ENCODE peak calls at places on chromosomes 3 and 15, in seven cellular contexts. B is K562, J is HCT116, Z is SK-N-SH, T is GM12878, N is HepG2, Q is H1. A is an unnamed sample.

GRCh38 chr15:54273928-54274327 is 295.7 kb downstream of the UNC13C start:
- DNase-seq in B (no peak), J (no peak), Z (peak), T (no peak), N (no peak), Q (no peak), A (no peak)

GRCh38 chr15:72312605-72313447 is 7.1 kb downstream of the CELF6 start:
- DNase-seq in B (peak), J (peak), Z (peak), T (no peak), N (peak), Q (peak), A (peak)

GRCh38 chr3:189966843-189967242 is 153.9 kb downstream of the P3H2 start:
- DNase-seq in B (no peak), J (no peak), Z (no peak), T (no peak), N (no peak), Q (no peak), A (no peak)

GRCh38 chr15:78685157-78685830 is 44.3 kb upstream of the CHRNB4 start:
- DNase-seq in B (no peak), J (no peak), Z (peak), T (no peak), N (no peak), Q (peak), A (no peak)

GRCh38 chr3:66242788-66243463 is 22.1 kb downstream of the SLC25A26 start:
- DNase-seq in B (no peak), J (no peak), Z (no peak), T (no peak), N (no peak), Q (no peak), A (no peak)

GRCh38 chr15:52103217-52104207 is 9.1 kb downstream of the BCL2L10 start:
- DNase-seq in B (no peak), J (peak), Z (no peak), T (peak), N (peak), Q (no peak), A (no peak)

GRCh38 chr3:178170698-178171535 is 365.3 kb upstream of the KCNMB2 start:
- DNase-seq in B (peak), J (no peak), Z (peak), T (no peak), N (no peak), Q (no peak), A (no peak)

GRCh38 chr15:68478853-68479252 is 46.9 kb upstream of the ITGA11 start:
- DNase-seq in B (no peak), J (no peak), Z (no peak), T (no peak), N (no peak), Q (no peak), A (no peak)

GRCh38 chr15:47932829-47933696 is 187.7 kb upstream of the SLC24A5 start:
- DNase-seq in B (no peak), J (no peak), Z (no peak), T (no peak), N (no peak), Q (no peak), A (no peak)

GRCh38 chr3:68878322-68878721 is 54.0 kb downstream of the TAFA4 start:
- DNase-seq in B (peak), J (no peak), Z (peak), T (no peak), N (peak), Q (no peak), A (no peak)

GRCh38 chr3:76028816-76029215 is 243.5 kb upstream of the ZNF717 start:
- DNase-seq in B (no peak), J (no peak), Z (no peak), T (no peak), N (no peak), Q (no peak), A (no peak)

GRCh38 chr3:168096210-168096795 is 579 bp upstream of the GOLIM4 start:
- DNase-seq in B (peak), J (peak), Z (peak), T (peak), N (peak), Q (no peak), A (peak)

GRCh38 chr3:196754215-196754937 is 14.7 kb downstream of the PAK2 start:
- DNase-seq in B (no peak), J (no peak), Z (peak), T (no peak), N (peak), Q (no peak), A (peak)

GRCh38 chr15:56035166-56035565 is 41.8 kb upstream of the NEDD4 start:
- DNase-seq in B (no peak), J (no peak), Z (no peak), T (no peak), N (no peak), Q (no peak), A (no peak)

GRCh38 chr3:8593022-8593817 is 51.4 kb downstream of the SSUH2 start:
- DNase-seq in B (no peak), J (no peak), Z (no peak), T (no peak), N (no peak), Q (peak), A (no peak)

GRCh38 chr15:88543065-88543776 is 3.3 kb downstream of the DET1 start:
- DNase-seq in B (no peak), J (no peak), Z (no peak), T (no peak), N (no peak), Q (no peak), A (no peak)

GRCh38 chr15:62287066-62287857 is 122.2 kb upstream of the C2CD4B start:
- DNase-seq in B (no peak), J (no peak), Z (no peak), T (no peak), N (no peak), Q (no peak), A (no peak)

GRCh38 chr15:61159901-61160300 is 69.2 kb downstream of the RORA start:
- DNase-seq in B (no peak), J (no peak), Z (no peak), T (no peak), N (no peak), Q (no peak), A (no peak)

GRCh38 chr15:39167114-39168058 is 413.5 kb upstream of the THBS1 start:
- DNase-seq in B (no peak), J (no peak), Z (no peak), T (no peak), N (peak), Q (no peak), A (no peak)

GRCh38 chr3:37348736-37349396 is 174.5 kb upstream of the LRRFIP2 start:
- DNase-seq in B (no peak), J (no peak), Z (no peak), T (no peak), N (no peak), Q (no peak), A (no peak)

GRCh38 chr3:187742351-187743171 is 2.7 kb downstream of the BCL6 start:
- DNase-seq in B (no peak), J (no peak), Z (no peak), T (no peak), N (no peak), Q (no peak), A (peak)

GRCh38 chr15:101492752-101493692 is 3.5 kb upstream of the PCSK6 start:
- DNase-seq in B (no peak), J (no peak), Z (no peak), T (no peak), N (no peak), Q (peak), A (peak)

GRCh38 chr3:54053201-54053600 is 69.2 kb upstream of the CACNA2D3 start:
- DNase-seq in B (no peak), J (no peak), Z (no peak), T (no peak), N (no peak), Q (no peak), A (no peak)

GRCh38 chr3:95460274-95460673 is 1354.1 kb upstream of the EPHA6 start:
- DNase-seq in B (no peak), J (no peak), Z (peak), T (no peak), N (no peak), Q (no peak), A (no peak)

GRCh38 chr3:160224811-160225180 is 426 bp upstream of the C3orf80 start:
- DNase-seq in B (no peak), J (no peak), Z (no peak), T (no peak), N (no peak), Q (peak), A (no peak)

GRCh38 chr15:73150831-73151230 is 98.6 kb downstream of the NEO1 start:
- DNase-seq in B (no peak), J (no peak), Z (no peak), T (no peak), N (no peak), Q (no peak), A (peak)

GRCh38 chr15:83570756-83571155 is 83.2 kb upstream of the ADAMTSL3 start:
- DNase-seq in B (no peak), J (no peak), Z (no peak), T (no peak), N (no peak), Q (no peak), A (no peak)

GRCh38 chr3:65807225-65807624 is 231.5 kb downstream of the MAGI1 start:
- DNase-seq in B (no peak), J (no peak), Z (no peak), T (no peak), N (no peak), Q (no peak), A (no peak)

GRCh38 chr3:12046406-12046805 is 42.2 kb downstream of the SYN2 start:
- DNase-seq in B (no peak), J (peak), Z (peak), T (no peak), N (no peak), Q (no peak), A (peak)

GRCh38 chr15:83422090-83422489 is 25.1 kb upstream of the SH3GL3 start:
- DNase-seq in B (no peak), J (no peak), Z (no peak), T (no peak), N (no peak), Q (no peak), A (no peak)

GRCh38 chr15:32870240-32871033 is 152.6 kb downstream of the GREM1 start:
- DNase-seq in B (peak), J (peak), Z (no peak), T (peak), N (no peak), Q (no peak), A (no peak)

GRCh38 chr3:53828581-53828980 is 17.6 kb downstream of the CHDH start:
- DNase-seq in B (no peak), J (no peak), Z (no peak), T (no peak), N (no peak), Q (no peak), A (no peak)

DNA sequence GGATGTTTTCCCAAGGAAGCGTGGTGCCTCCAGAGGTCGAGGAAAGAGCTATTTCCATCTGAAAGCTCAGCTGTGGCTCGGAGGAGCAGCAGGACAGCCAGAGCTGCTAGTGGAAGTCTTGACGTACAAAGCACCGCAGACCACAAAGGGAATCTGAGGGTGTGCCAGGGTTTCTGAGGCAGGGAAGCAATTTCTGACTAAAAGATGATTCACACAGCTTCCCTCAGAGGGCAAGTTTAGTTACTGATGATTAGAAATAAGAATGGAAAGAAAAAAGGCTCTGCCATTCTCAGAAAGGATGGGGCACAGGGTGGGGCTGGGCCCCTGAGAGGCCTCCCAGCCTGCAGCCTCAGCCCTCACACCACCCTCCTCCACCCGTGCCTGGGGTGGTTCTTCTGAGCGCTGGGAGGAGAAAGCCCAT is 45.8 kb upstream of the SEC13 start:
- DNase-seq in B (no peak), J (peak), Z (no peak), T (no peak), N (no peak), Q (no peak), A (no peak)
- TF ChIP-seq JUND in B (no peak), J (peak), Z (peak), T (no peak), N (no peak), Q (no peak), A (no peak)

GRCh38 chr3:44555753-44556152 is 760 bp downstream of the ZKSCAN7 start:
- DNase-seq in B (no peak), J (no peak), Z (peak), T (no peak), N (peak), Q (no peak), A (no peak)
- TF ChIP-seq JUND in B (no peak), J (no peak), Z (no peak), T (no peak), N (no peak), Q (no peak), A (no peak)

GRCh38 chr3:25151497-25151896 is 276.6 kb upstream of the RARB start:
- DNase-seq in B (no peak), J (no peak), Z (no peak), T (no peak), N (no peak), Q (no peak), A (no peak)

GRCh38 chr3:25155696-25156471 is 272.2 kb upstream of the RARB start:
- DNase-seq in B (no peak), J (no peak), Z (peak), T (no peak), N (no peak), Q (no peak), A (no peak)

GRCh38 chr3:25153130-25153529 is 274.9 kb upstream of the RARB start:
- DNase-seq in B (no peak), J (no peak), Z (no peak), T (no peak), N (no peak), Q (no peak), A (no peak)

GRCh38 chr3:25153561-25153960 is 274.5 kb upstream of the RARB start:
- DNase-seq in B (no peak), J (no peak), Z (no peak), T (no peak), N (no peak), Q (no peak), A (no peak)

GRCh38 chr3:25156526-25157075 is 271.5 kb upstream of the RARB start:
- DNase-seq in B (no peak), J (no peak), Z (no peak), T (no peak), N (no peak), Q (no peak), A (peak)
- TF ChIP-seq JUND in B (no peak), J (no peak), Z (peak), T (no peak), N (no peak), Q (peak), A (no peak)

DNA sequence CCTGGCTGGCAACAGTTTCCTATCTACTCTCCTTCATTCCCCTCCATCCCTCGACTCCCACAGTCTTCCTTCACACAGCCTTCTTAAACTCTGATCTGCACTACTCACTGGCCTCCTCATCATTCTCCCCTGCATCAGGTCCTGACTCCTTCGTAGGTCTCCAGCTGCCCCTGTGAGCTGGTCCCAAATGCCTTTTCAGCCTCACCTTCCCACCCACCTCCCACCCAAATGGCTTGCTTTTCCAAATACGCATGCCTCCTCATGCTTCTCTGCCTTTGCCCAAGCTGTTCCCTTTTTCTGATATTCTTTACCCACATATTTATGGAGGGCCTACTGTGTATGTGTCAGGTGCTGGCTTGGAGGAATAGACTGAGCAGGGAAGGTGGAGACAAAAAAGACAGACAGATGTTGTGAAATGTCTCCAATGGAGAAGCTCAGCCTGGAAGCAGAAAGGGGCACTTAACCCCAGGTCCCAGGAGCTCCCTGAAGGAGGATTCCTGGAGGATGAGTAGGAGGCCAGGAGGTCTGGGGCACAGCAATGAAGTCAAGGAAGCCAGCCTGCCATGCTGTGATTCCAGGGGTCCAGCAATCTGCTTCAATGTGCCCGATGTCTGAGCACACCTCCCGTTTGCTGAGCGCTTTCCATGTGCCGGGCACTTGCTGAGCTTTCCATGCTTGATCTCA is 252.2 kb downstream of the SHQ1 start:
- DNase-seq in B (no peak), J (no peak), Z (no peak), T (no peak), N (no peak), Q (no peak), A (no peak)
- TF ChIP-seq JUND in B (no peak), J (no peak), Z (no peak), T (no peak), N (no peak), Q (no peak), A (no peak)

DNA sequence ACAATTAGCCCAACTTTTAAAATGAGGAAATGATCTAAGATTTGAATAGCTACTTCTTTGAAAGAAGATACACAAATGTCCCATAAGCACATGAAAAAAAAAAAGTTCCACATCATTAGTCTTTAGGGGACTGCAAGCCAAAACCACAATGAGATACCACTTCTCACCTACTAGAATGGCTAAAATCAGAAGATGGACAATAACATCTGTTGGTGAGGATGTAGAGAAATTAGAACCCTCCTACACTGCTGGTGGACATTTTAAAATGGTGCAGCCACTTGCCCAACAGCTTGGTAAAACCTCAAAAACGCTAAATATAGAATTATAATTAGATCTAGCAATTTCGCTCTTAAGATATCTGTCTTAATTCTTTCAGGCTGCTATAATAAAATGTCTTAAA is 77.1 kb downstream of the MEX3B start:
- DNase-seq in B (no peak), J (no peak), Z (no peak), T (no peak), N (no peak), Q (no peak), A (no peak)
- TF ChIP-seq JUND in B (no peak), J (no peak), Z (no peak), T (no peak), N (no peak), Q (no peak), A (no peak)

A was measured in T47D.